ENCODE peak calls at places on chromosomes 3 and 15, in six cellular contexts. C is astrocyte of the spinal cord, G is nephron progenitor cell, V is iPS-NIHi11, K is psoas muscle, X is coronary artery. A is an unnamed sample.

GRCh38 chr3:83321891-83322290 is 1560.4 kb upstream of the GBE1 start:
- DNase-seq in C (peak), G (no peak), V (no peak), K (no peak), X (no peak), A (no peak)

GRCh38 chr15:36370735-36371115 is 208.7 kb upstream of the CDIN1 start:
- DNase-seq in C (peak), G (no peak), V (no peak), K (no peak), X (no peak), A (peak)

GRCh38 chr3:195221015-195221853 is 49.7 kb downstream of the XXYLT1 start:
- DNase-seq in C (peak), G (no peak), V (no peak), K (peak), X (peak), A (no peak)

GRCh38 chr3:128335621-128336296 is 130.9 kb downstream of the DNAJB8 start:
- DNase-seq in C (no peak), G (no peak), V (peak), K (no peak), X (no peak), A (no peak)

GRCh38 chr3:181847276-181847675 is 135.6 kb downstream of the SOX2 start:
- DNase-seq in C (no peak), G (no peak), V (no peak), K (no peak), X (no peak), A (no peak)

GRCh38 chr15:33737687-33738606 is 230.3 kb upstream of the CHRM5 start:
- DNase-seq in C (peak), G (peak), V (peak), K (no peak), X (no peak), A (peak)

GRCh38 chr3:65406470-65406869 is 632.2 kb downstream of the MAGI1 start:
- DNase-seq in C (no peak), G (no peak), V (no peak), K (no peak), X (no peak), A (no peak)

GRCh38 chr3:190596341-190597285 is 82.7 kb downstream of the IL1RAP start:
- DNase-seq in C (no peak), G (no peak), V (no peak), K (no peak), X (no peak), A (no peak)

GRCh38 chr3:61626484-61626883 is 65.1 kb downstream of the PTPRG start:
- DNase-seq in C (no peak), G (no peak), V (no peak), K (no peak), X (no peak), A (no peak)

GRCh38 chr3:194395201-194395600 is 3.9 kb downstream of the GP5 start:
- DNase-seq in C (no peak), G (no peak), V (no peak), K (no peak), X (no peak), A (peak)

GRCh38 chr3:151777880-151778279 is 36.0 kb upstream of the AADAC start:
- DNase-seq in C (no peak), G (no peak), V (no peak), K (no peak), X (no peak), A (no peak)

GRCh38 chr3:132016061-132017041 is 18.5 kb downstream of the CPNE4 start:
- DNase-seq in C (no peak), G (no peak), V (no peak), K (no peak), X (no peak), A (no peak)

GRCh38 chr3:23720885-23721284 is 84.9 kb upstream of the UBE2E1 start:
- DNase-seq in C (no peak), G (no peak), V (no peak), K (no peak), X (no peak), A (no peak)

GRCh38 chr3:71456155-71456554 is 127.4 kb downstream of the FOXP1 start:
- DNase-seq in C (no peak), G (no peak), V (no peak), K (no peak), X (no peak), A (peak)

GRCh38 chr3:165056510-165056909 is 21.8 kb downstream of the SI start:
- DNase-seq in C (no peak), G (no peak), V (peak), K (no peak), X (no peak), A (no peak)

GRCh38 chr15:89472785-89473256 is 23.6 kb downstream of the RHCG start:
- DNase-seq in C (peak), G (peak), V (peak), K (no peak), X (no peak), A (peak)

GRCh38 chr3:132753946-132754345 is 31.7 kb upstream of the NPHP3 start:
- DNase-seq in C (no peak), G (no peak), V (no peak), K (no peak), X (no peak), A (no peak)

GRCh38 chr15:28004143-28005003 is 94.7 kb downstream of the OCA2 start:
- DNase-seq in C (no peak), G (no peak), V (no peak), K (no peak), X (peak), A (no peak)

GRCh38 chr15:31273258-31273941 is 53.2 kb upstream of the KLF13 start:
- DNase-seq in C (no peak), G (no peak), V (no peak), K (no peak), X (peak), A (no peak)

GRCh38 chr3:43413676-43414368 is 127.5 kb downstream of the SNRK start:
- DNase-seq in C (no peak), G (peak), V (peak), K (no peak), X (no peak), A (peak)

GRCh38 chr15:70320077-70320830 is 222.5 kb upstream of the TLE3 start:
- DNase-seq in C (no peak), G (no peak), V (no peak), K (no peak), X (no peak), A (no peak)

GRCh38 chr3:48634661-48635221 is 520 bp downstream of the SLC26A6 start:
- DNase-seq in C (peak), G (peak), V (peak), K (peak), X (no peak), A (peak)

GRCh38 chr3:196108075-196108743 is 26.3 kb upstream of the TFRC start:
- DNase-seq in C (no peak), G (no peak), V (peak), K (no peak), X (no peak), A (no peak)

A was measured in dermis blood vessel endothelial cell.